ENCODE peak calls at places on chromosomes 3 and 15, in nine cellular contexts. Z, Q, P, B, R, J, A, W and M are unnamed samples.

GRCh38 chr15:62306851-62307504 is 141.9 kb upstream of the C2CD4B start:
- DNase-seq in Z (no peak), Q (peak), P (peak), B (peak), R (peak), J (peak), A (peak), W (peak), M (peak)

GRCh38 chr15:62977952-62978811 is 64.4 kb upstream of the TPM1 start:
- DNase-seq in Z (no peak), Q (no peak), P (no peak), B (no peak), R (no peak), J (no peak), A (no peak), W (no peak), M (no peak)

GRCh38 chr3:43969944-43970343 is 271.7 kb upstream of the TOPAZ1 start:
- DNase-seq in Z (no peak), Q (no peak), P (no peak), B (no peak), R (no peak), J (no peak), A (no peak), W (no peak), M (no peak)

GRCh38 chr3:168157301-168157700 is 61.6 kb upstream of the GOLIM4 start:
- DNase-seq in Z (no peak), Q (no peak), P (no peak), B (no peak), R (no peak), J (no peak), A (no peak), W (no peak), M (no peak)

GRCh38 chr3:69088033-69088432 is 3.3 kb downstream of the ARL6IP5 start:
- DNase-seq in Z (no peak), Q (peak), P (no peak), B (no peak), R (no peak), J (no peak), A (no peak), W (no peak), M (no peak)

GRCh38 chr15:63048115-63048985 is 5.8 kb downstream of the TPM1 start:
- DNase-seq in Z (peak), Q (peak), P (peak), B (peak), R (peak), J (peak), A (peak), W (peak), M (peak)

GRCh38 chr15:57320543-57321220 is 55.6 kb upstream of the CGNL1 start:
- DNase-seq in Z (peak), Q (peak), P (no peak), B (no peak), R (no peak), J (peak), A (no peak), W (no peak), M (peak)

GRCh38 chr3:37772773-37773291 is 88.8 kb upstream of the CTDSPL start:
- DNase-seq in Z (no peak), Q (no peak), P (no peak), B (peak), R (no peak), J (no peak), A (no peak), W (no peak), M (no peak)

GRCh38 chr3:17298038-17298437 is 413.3 kb downstream of the PLCL2 start:
- DNase-seq in Z (no peak), Q (no peak), P (no peak), B (no peak), R (no peak), J (no peak), A (no peak), W (no peak), M (no peak)

GRCh38 chr3:143613226-143613625 is 235.0 kb downstream of the SLC9A9 start:
- DNase-seq in Z (no peak), Q (peak), P (no peak), B (no peak), R (no peak), J (no peak), A (no peak), W (no peak), M (no peak)

GRCh38 chr15:62500325-62500724 is 335.2 kb upstream of the C2CD4B start:
- DNase-seq in Z (no peak), Q (no peak), P (no peak), B (no peak), R (no peak), J (no peak), A (no peak), W (no peak), M (no peak)

GRCh38 chr3:38662544-38662943 is 13.1 kb upstream of the SCN5A start:
- DNase-seq in Z (no peak), Q (peak), P (no peak), B (no peak), R (no peak), J (no peak), A (no peak), W (no peak), M (no peak)

GRCh38 chr3:190533511-190534282 is 19.8 kb downstream of the IL1RAP start:
- DNase-seq in Z (peak), Q (peak), P (no peak), B (no peak), R (peak), J (peak), A (no peak), W (peak), M (peak)

GRCh38 chr3:179182892-179183291 is 34.7 kb downstream of the PIK3CA start:
- DNase-seq in Z (no peak), Q (no peak), P (no peak), B (no peak), R (no peak), J (no peak), A (no peak), W (no peak), M (no peak)

GRCh38 chr3:193997228-193998192 is 138.4 kb upstream of the HES1 start:
- DNase-seq in Z (no peak), Q (no peak), P (no peak), B (peak), R (no peak), J (peak), A (no peak), W (no peak), M (no peak)

GRCh38 chr3:193938613-193939012 is 197.3 kb upstream of the HES1 start:
- DNase-seq in Z (no peak), Q (no peak), P (peak), B (no peak), R (no peak), J (no peak), A (no peak), W (no peak), M (no peak)

GRCh38 chr3:188526057-188526456 is 372.1 kb downstream of the LPP start:
- DNase-seq in Z (no peak), Q (peak), P (no peak), B (no peak), R (no peak), J (peak), A (no peak), W (no peak), M (peak)

GRCh38 chr3:71710906-71711494 is 14.2 kb downstream of the EIF4E3 start:
- DNase-seq in Z (no peak), Q (peak), P (peak), B (peak), R (no peak), J (no peak), A (no peak), W (peak), M (no peak)

GRCh38 chr15:23690450-23690852 is 3.3 kb upstream of the NDN start:
- DNase-seq in Z (no peak), Q (peak), P (no peak), B (peak), R (peak), J (peak), A (peak), W (peak), M (peak)

GRCh38 chr3:112405845-112406244 is 72.9 kb downstream of the CD200 start:
- DNase-seq in Z (no peak), Q (no peak), P (no peak), B (no peak), R (no peak), J (no peak), A (no peak), W (no peak), M (no peak)

GRCh38 chr15:26970712-26971210 is at the start of gene GABRG3:
- DNase-seq in Z (no peak), Q (no peak), P (peak), B (peak), R (no peak), J (no peak), A (peak), W (no peak), M (no peak)

GRCh38 chr3:195179782-195180489 is 91.0 kb downstream of the XXYLT1 start:
- DNase-seq in Z (no peak), Q (no peak), P (no peak), B (no peak), R (no peak), J (no peak), A (no peak), W (no peak), M (no peak)

GRCh38 chr15:87619161-87619960 is 637.2 kb downstream of the NTRK3 start:
- DNase-seq in Z (no peak), Q (peak), P (no peak), B (no peak), R (no peak), J (peak), A (no peak), W (no peak), M (no peak)

GRCh38 chr3:16326724-16327349 is 61.8 kb downstream of the OXNAD1 start:
- DNase-seq in Z (no peak), Q (no peak), P (no peak), B (no peak), R (no peak), J (no peak), A (no peak), W (no peak), M (no peak)

GRCh38 chr3:46575577-46576222 is 9.6 kb upstream of the LRRC2 start:
- DNase-seq in Z (no peak), Q (no peak), P (no peak), B (no peak), R (no peak), J (no peak), A (no peak), W (no peak), M (no peak)

GRCh38 chr3:100317928-100318327 is 16.6 kb upstream of the NIT2 start:
- DNase-seq in Z (no peak), Q (no peak), P (no peak), B (no peak), R (no peak), J (no peak), A (no peak), W (no peak), M (no peak)

GRCh38 chr15:74294010-74294409 is 57.9 kb downstream of the CCDC33 start:
- DNase-seq in Z (no peak), Q (no peak), P (no peak), B (no peak), R (no peak), J (no peak), A (no peak), W (no peak), M (no peak)

GRCh38 chr15:99249270-99249817 is at the start of gene TTC23:
- DNase-seq in Z (no peak), Q (peak), P (no peak), B (peak), R (peak), J (no peak), A (no peak), W (peak), M (no peak)

GRCh38 chr3:77325702-77326101 is 285.8 kb downstream of the ROBO2 start:
- DNase-seq in Z (no peak), Q (no peak), P (no peak), B (no peak), R (no peak), J (no peak), A (no peak), W (no peak), M (no peak)

GRCh38 chr15:96171842-96172241 is 158.7 kb upstream of the NR2F2 start:
- DNase-seq in Z (no peak), Q (no peak), P (no peak), B (peak), R (no peak), J (no peak), A (no peak), W (no peak), M (no peak)